ENCODE peak calls at places on chromosomes 1 and 21, in nine cellular contexts. U is fibroblast of the aortic adventitia, F is cardiac fibroblast, O is BE2C, B is kidney, A is endothelial cell, L is Calu3, Q is astrocyte of the spinal cord, X is NB4. I is an unnamed sample.

GRCh38 chr1:29835486-29836273 is 599.4 kb downstream of the PTPRU start:
- DNase-seq in U (no peak), F (no peak), O (no peak), B (no peak), A (no peak), L (no peak), Q (no peak), X (peak), I (no peak)

GRCh38 chr1:19040010-19040680 is 83.7 kb upstream of the IFFO2 start:
- DNase-seq in U (no peak), F (no peak), O (no peak), B (peak), A (no peak), L (no peak), Q (no peak), X (no peak), I (no peak)

GRCh38 chr21:32921632-32922230 is 104.0 kb upstream of the OLIG2 start:
- DNase-seq in U (peak), F (no peak), O (peak), B (no peak), A (peak), L (peak), Q (no peak), X (peak), I (no peak)

GRCh38 chr1:25688390-25689119 is 72.0 kb downstream of the MAN1C1 start:
- DNase-seq in U (peak), F (peak), O (peak), B (no peak), A (no peak), L (no peak), Q (no peak), X (no peak), I (no peak)

GRCh38 chr1:205578780-205579571 is 52.8 kb downstream of the ELK4 start:
- DNase-seq in U (no peak), F (no peak), O (no peak), B (no peak), A (no peak), L (peak), Q (no peak), X (no peak), I (no peak)

GRCh38 chr21:42921912-42922311 is 3.5 kb downstream of the ERVH48-1 start:
- DNase-seq in U (no peak), F (no peak), O (no peak), B (no peak), A (no peak), L (no peak), Q (no peak), X (no peak), I (no peak)

GRCh38 chr1:52636701-52637695 is 4.0 kb downstream of the SHISAL2A start:
- DNase-seq in U (no peak), F (no peak), O (no peak), B (no peak), A (no peak), L (no peak), Q (no peak), X (peak), I (no peak)

GRCh38 chr1:101298663-101299062 is 61.8 kb downstream of the S1PR1 start:
- DNase-seq in U (no peak), F (peak), O (no peak), B (no peak), A (no peak), L (no peak), Q (no peak), X (no peak), I (no peak)

GRCh38 chr21:43352568-43353281 is 74.2 kb downstream of the SIK1 start:
- DNase-seq in U (peak), F (peak), O (peak), B (no peak), A (no peak), L (no peak), Q (no peak), X (peak), I (no peak)

GRCh38 chr1:82733645-82734044 is 932.9 kb downstream of the ADGRL2 start:
- DNase-seq in U (no peak), F (no peak), O (no peak), B (no peak), A (no peak), L (no peak), Q (no peak), X (no peak), I (no peak)

GRCh38 chr1:215992620-215993019 is 425.5 kb downstream of the KCTD3 start:
- DNase-seq in U (peak), F (peak), O (peak), B (no peak), A (peak), L (peak), Q (peak), X (peak), I (no peak)

GRCh38 chr1:125066385-125066784 is 3881.6 kb downstream of the SRGAP2C start:
- DNase-seq in U (no peak), F (no peak), O (no peak), B (peak), A (no peak), L (no peak), Q (no peak), X (no peak), I (no peak)

GRCh38 chr1:218344814-218345672 is at the start of gene TGFB2:
- DNase-seq in U (peak), F (peak), O (no peak), B (no peak), A (peak), L (peak), Q (peak), X (peak), I (no peak)

GRCh38 chr1:78377356-78377928 is 113.3 kb upstream of the PTGFR start:
- DNase-seq in U (no peak), F (no peak), O (no peak), B (no peak), A (no peak), L (no peak), Q (no peak), X (no peak), I (no peak)

GRCh38 chr1:39326836-39327235 is 122.3 kb downstream of the MACF1 start:
- DNase-seq in U (no peak), F (no peak), O (no peak), B (no peak), A (no peak), L (no peak), Q (no peak), X (no peak), I (no peak)

GRCh38 chr1:39317910-39318633 is 113.6 kb downstream of the MACF1 start:
- DNase-seq in U (no peak), F (peak), O (no peak), B (no peak), A (peak), L (no peak), Q (peak), X (no peak), I (no peak)

GRCh38 chr1:39321979-39322378 is 117.5 kb downstream of the MACF1 start:
- DNase-seq in U (no peak), F (no peak), O (no peak), B (no peak), A (no peak), L (no peak), Q (no peak), X (no peak), I (no peak)

GRCh38 chr1:39317111-39317510 is 112.6 kb downstream of the MACF1 start:
- DNase-seq in U (no peak), F (no peak), O (no peak), B (no peak), A (no peak), L (no peak), Q (no peak), X (no peak), I (no peak)

DNA sequence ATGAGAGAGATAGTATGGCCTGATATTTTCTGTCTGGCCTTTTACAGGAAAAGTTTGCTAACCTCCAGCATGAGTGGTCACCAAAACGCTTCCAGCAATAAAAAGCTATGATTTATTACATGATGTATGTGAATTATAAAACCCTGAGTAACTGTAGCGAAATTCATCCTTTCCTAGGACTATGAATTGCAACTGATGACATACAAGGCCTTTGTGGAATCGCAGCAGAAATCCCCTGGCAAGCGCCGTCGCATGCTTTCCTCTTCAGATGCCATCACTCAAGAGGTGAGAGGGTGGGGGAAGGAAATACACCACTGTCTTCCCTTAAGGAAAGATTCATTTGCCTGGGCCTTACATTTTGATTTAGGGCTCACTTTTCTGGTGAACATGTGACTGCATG is 117.9 kb downstream of the MACF1 start:
- DNase-seq in U (no peak), F (no peak), O (no peak), B (no peak), A (no peak), L (no peak), Q (no peak), X (no peak), I (no peak)
- TF ChIP-seq CTCF in U (no peak), F (no peak), O (no peak), B (no peak), A (no peak), L (no peak), Q (no peak), X (no peak), I (no peak)

DNA sequence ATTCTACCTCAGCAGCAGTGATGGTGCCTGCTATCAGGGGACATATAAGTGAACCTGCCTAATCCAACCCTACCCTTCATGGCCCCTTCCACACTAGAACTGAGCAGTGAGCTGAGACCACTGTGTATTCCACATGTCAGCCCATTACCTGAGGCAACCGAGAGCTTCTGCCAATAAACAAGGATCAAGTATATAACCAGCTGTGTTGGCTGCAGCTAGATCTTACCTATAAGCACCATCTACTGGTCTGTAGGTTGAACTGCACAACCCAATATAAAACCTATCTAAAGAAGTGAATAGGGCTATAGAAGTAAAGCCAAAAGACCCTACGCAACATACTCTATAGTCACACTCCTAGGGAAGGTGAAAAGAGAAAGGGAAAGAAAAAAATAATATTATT is 376.9 kb downstream of the HHIPL2 start:
- DNase-seq in U (peak), F (peak), O (peak), B (no peak), A (no peak), L (peak), Q (peak), X (peak), I (no peak)
- TF ChIP-seq CTCF in U (peak), F (peak), O (peak), B (peak), A (peak), L (peak), Q (peak), X (peak), I (peak)

DNA sequence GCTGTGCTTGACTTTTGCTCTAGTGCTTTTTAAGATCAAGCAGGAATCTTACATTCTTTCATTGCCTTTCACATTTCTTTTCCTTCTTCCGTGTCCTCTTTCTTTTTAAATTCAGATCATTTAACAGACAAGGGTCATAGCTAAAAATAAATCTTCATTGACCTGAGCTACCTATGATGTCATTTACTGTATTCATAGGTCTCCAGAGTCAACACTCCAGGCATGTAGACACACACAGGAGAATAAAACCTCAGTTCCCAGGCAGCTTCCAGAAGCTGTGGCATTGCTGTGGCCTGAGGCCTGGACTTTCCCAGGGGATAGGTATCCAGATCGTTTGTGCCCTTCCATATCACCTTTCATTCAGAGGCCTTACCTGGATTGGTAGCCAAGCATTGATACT is 38.5 kb upstream of the ENAH start:
- DNase-seq in U (peak), F (no peak), O (no peak), B (no peak), A (no peak), L (peak), Q (peak), X (no peak), I (no peak)
- TF ChIP-seq CTCF in U (no peak), F (no peak), O (no peak), B (no peak), A (no peak), L (no peak), Q (no peak), X (no peak), I (no peak)

GRCh38 chr1:203537806-203538464 is 44.0 kb downstream of the OPTC start:
- DNase-seq in U (peak), F (peak), O (no peak), B (no peak), A (no peak), L (peak), Q (no peak), X (no peak), I (peak)
- TF ChIP-seq CTCF in U (no peak), F (no peak), O (no peak), B (no peak), A (no peak), L (no peak), Q (no peak), X (no peak), I (no peak)

GRCh38 chr21:45779226-45779625 is 135.7 kb downstream of the PCBP3 start:
- DNase-seq in U (no peak), F (peak), O (no peak), B (no peak), A (no peak), L (no peak), Q (no peak), X (no peak), I (no peak)
- TF ChIP-seq CTCF in U (no peak), F (no peak), O (no peak), B (no peak), A (no peak), L (no peak), Q (no peak), X (no peak), I (no peak)

DNA sequence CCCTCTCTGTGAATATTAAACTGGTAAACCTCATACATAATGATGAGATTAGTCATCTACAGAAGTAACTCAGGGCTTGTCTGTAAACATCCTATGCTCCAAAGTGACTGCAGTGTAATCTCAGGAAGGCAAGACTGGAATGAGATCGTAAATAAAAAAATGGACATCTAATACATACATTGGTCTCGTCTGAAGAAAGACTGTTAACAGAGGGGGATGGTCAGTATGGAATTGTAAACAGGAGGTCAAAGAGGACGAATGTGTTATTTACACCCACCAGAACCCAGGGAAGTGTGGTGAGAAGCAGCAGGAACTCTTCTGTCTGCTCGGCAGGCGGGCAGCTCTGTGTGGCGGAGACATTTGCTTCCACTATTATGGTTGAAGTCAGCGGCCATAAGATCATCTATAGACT is 51.4 kb downstream of the DISC1 start:
- DNase-seq in U (no peak), F (no peak), O (no peak), B (no peak), A (no peak), L (no peak), Q (peak), X (no peak), I (no peak)
- TF ChIP-seq CTCF in U (no peak), F (no peak), O (no peak), B (no peak), A (no peak), L (no peak), Q (no peak), X (no peak), I (no peak)

I was measured in progenitor cell of endocrine pancreas.